ENCODE peak calls at places on chromosomes 4 and X, in four cellular contexts. D, F, Y and G are unnamed samples.

GRCh38 chr4:4488405-4489404 is 53.1 kb downstream of the STX18 start:
- DNase-seq in D (peak), F (peak), Y (peak), G (peak)

GRCh38 chr4:85448880-85449763 is 25.8 kb upstream of the ARHGAP24 start:
- DNase-seq in D (no peak), F (no peak), Y (no peak), G (no peak)

GRCh38 chr4:40524642-40525041 is 105.0 kb downstream of the RBM47 start:
- DNase-seq in D (no peak), F (no peak), Y (no peak), G (no peak)

GRCh38 chr4:185803015-185803414 is 9.0 kb downstream of the SORBS2 start:
- DNase-seq in D (no peak), F (no peak), Y (no peak), G (no peak)

GRCh38 chr4:148263820-148264219 is 178.4 kb downstream of the NR3C2 start:
- DNase-seq in D (no peak), F (no peak), Y (no peak), G (no peak)

GRCh38 chr4:147780137-147780777 is 48.4 kb downstream of the ARHGAP10 start:
- DNase-seq in D (no peak), F (no peak), Y (peak), G (no peak)

GRCh38 chr4:172865103-172865502 is 303.5 kb upstream of the GALNT7 start:
- DNase-seq in D (no peak), F (no peak), Y (no peak), G (no peak)

GRCh38 chrX:77755561-77755960 is 30.5 kb downstream of the ATRX start:
- DNase-seq in D (no peak), F (no peak), Y (no peak), G (no peak)

GRCh38 chr4:145815626-145816025 is 123.0 kb downstream of the ZNF827 start:
- DNase-seq in D (no peak), F (no peak), Y (no peak), G (no peak)

GRCh38 chrX:113935516-113935915 is 648.4 kb upstream of the HTR2C start:
- DNase-seq in D (no peak), F (no peak), Y (no peak), G (no peak)

GRCh38 chr4:7799723-7800122 is 139.9 kb downstream of the AFAP1 start:
- DNase-seq in D (no peak), F (no peak), Y (no peak), G (no peak)

GRCh38 chrX:108270280-108270679 is 167.9 kb downstream of the COL4A6 start:
- DNase-seq in D (no peak), F (no peak), Y (no peak), G (no peak)

GRCh38 chrX:56813318-56813837 is 84.3 kb downstream of the NBDY start:
- DNase-seq in D (no peak), F (no peak), Y (no peak), G (no peak)

GRCh38 chr4:173013232-173013932 is 155.2 kb upstream of the GALNT7 start:
- DNase-seq in D (peak), F (peak), Y (peak), G (peak)

GRCh38 chr4:152949930-152950329 is 13.8 kb downstream of the FHDC1 start:
- DNase-seq in D (no peak), F (no peak), Y (no peak), G (no peak)

GRCh38 chr4:33104190-33104773 is 2384.1 kb downstream of the PCDH7 start:
- DNase-seq in D (no peak), F (no peak), Y (peak), G (no peak)

GRCh38 chr4:137463377-137464003 is 68.8 kb downstream of the PCDH18 start:
- DNase-seq in D (no peak), F (no peak), Y (no peak), G (no peak)

GRCh38 chrX:151151668-151152267 is 24.6 kb upstream of the GPR50 start:
- DNase-seq in D (peak), F (peak), Y (no peak), G (peak)

GRCh38 chr4:158018090-158018808 is 154.6 kb downstream of the GASK1B start:
- DNase-seq in D (no peak), F (no peak), Y (no peak), G (no peak)

GRCh38 chr4:138875886-138876608 is 139.5 kb upstream of the NOCT start:
- DNase-seq in D (no peak), F (no peak), Y (no peak), G (no peak)

GRCh38 chr4:10161146-10161545 is 44.5 kb upstream of the WDR1 start:
- DNase-seq in D (no peak), F (no peak), Y (no peak), G (no peak)

GRCh38 chr4:138311771-138312535 is 69.8 kb upstream of the SLC7A11 start:
- DNase-seq in D (no peak), F (no peak), Y (no peak), G (no peak)

GRCh38 chr4:140127422-140127821 is 26.6 kb downstream of the MAML3 start:
- DNase-seq in D (no peak), F (no peak), Y (no peak), G (no peak)

GRCh38 chrX:68163446-68163845 is 269.8 kb downstream of the OPHN1 start:
- DNase-seq in D (no peak), F (no peak), Y (no peak), G (no peak)

GRCh38 chr4:98873059-98873458 is 55.9 kb downstream of the EIF4E start:
- DNase-seq in D (no peak), F (no peak), Y (no peak), G (no peak)

GRCh38 chrX:119398974-119399771 is at the start of gene SLC25A43:
- DNase-seq in D (no peak), F (peak), Y (no peak), G (peak)

GRCh38 chr4:78058591-78059523 is 1.7 kb downstream of the FRAS1 start:
- DNase-seq in D (peak), F (no peak), Y (no peak), G (peak)

GRCh38 chrX:30657542-30658238 is 4.5 kb downstream of the GK start:
- DNase-seq in D (no peak), F (no peak), Y (no peak), G (no peak)

GRCh38 chr4:152674359-152674758 is 5.4 kb downstream of the TMEM154 start:
- DNase-seq in D (no peak), F (no peak), Y (no peak), G (no peak)

GRCh38 chr4:138910201-138910913 is 105.2 kb upstream of the NOCT start:
- DNase-seq in D (no peak), F (peak), Y (no peak), G (peak)

GRCh38 chrX:40062525-40063193 is 35.1 kb downstream of the BCOR start:
- DNase-seq in D (no peak), F (no peak), Y (no peak), G (no peak)

GRCh38 chr4:81040175-81040659 is 9.7 kb downstream of the BMP3 start:
- DNase-seq in D (no peak), F (peak), Y (no peak), G (peak)

GRCh38 chr4:139153411-139154133 is 23.4 kb downstream of the ELF2 start:
- DNase-seq in D (peak), F (no peak), Y (no peak), G (no peak)

GRCh38 chr4:100224160-100224559 is 33.9 kb upstream of the DDIT4L start:
- DNase-seq in D (no peak), F (no peak), Y (no peak), G (no peak)
- TF ChIP-seq SP1 in D (no peak), F (no peak), Y (no peak), G (no peak)

GRCh38 chrX:73683236-73683859 is 120.4 kb downstream of the CHIC1 start:
- DNase-seq in D (no peak), F (no peak), Y (no peak), G (no peak)
- TF ChIP-seq FOXM1 in D (no peak), F (no peak), Y (no peak), G (no peak)

DNA sequence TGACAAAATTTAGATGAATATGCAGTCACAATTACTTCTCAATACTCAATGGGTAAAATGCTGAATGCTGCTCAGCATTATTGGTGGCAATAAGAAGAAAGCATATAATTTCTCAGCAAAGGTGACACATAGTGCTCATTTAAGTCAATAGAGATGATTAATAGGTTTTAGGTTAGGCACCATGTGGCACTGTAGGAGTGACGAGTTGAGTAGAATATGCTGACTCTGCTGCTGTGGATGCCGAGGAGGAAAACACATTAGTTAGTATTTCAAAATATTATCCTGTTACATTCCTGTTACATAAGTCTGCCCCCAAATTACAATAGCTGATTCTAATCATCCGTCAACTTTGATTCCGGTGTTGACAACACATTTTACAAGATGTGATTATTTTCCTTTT is 13.7 kb upstream of the CXCL5 start:
- DNase-seq in D (no peak), F (no peak), Y (no peak), G (no peak)
- TF ChIP-seq SP1 in D (no peak), F (no peak), Y (no peak), G (no peak)

DNA sequence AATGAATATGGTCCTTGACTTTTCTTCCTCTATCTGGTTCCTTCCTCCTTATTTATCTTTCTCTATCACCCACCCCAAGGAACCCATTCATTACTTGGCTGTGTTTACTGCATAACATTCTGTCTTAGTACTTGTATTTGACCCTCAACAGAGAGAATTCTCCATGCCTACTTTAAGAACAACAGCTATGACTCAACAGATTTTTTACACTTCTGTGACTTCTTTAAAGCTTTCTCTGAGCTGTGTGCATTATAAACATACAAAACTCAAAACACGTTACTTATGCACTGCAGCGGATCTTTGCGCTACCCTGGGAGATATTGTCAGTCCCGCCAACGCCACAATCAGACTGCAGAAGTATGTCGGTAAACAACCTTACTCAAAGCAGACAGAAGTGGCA is 35.2 kb downstream of the PRKX start:
- DNase-seq in D (no peak), F (no peak), Y (no peak), G (no peak)
- TF ChIP-seq FOXM1 in D (no peak), F (no peak), Y (no peak), G (no peak)

DNA sequence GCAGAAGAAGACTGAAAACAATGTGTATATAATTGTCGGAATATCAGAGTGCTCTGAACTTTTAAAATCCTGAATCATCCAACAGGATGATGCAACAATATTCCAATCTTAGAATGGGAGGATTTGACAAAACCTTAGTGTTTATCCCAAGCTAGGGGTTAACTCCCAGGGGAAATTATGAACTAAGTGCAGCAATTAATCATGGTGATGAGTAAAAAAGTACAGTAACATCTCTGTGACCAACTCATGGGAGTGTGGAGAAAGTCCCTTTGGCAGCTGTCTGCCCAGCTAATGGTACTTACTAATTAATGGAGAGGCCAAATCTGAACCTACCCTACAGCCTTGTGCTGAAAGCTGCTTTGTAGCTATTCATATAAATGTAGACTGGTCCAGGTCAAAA is 257.6 kb upstream of the DDX53 start:
- DNase-seq in D (no peak), F (no peak), Y (no peak), G (no peak)
- TF ChIP-seq SP1 in D (no peak), F (no peak), Y (no peak), G (no peak)